ENCODE peak calls at places on chromosomes 1 and 21, in ten cellular contexts. E is A549, D is esophagus muscularis mucosa, V is tibial nerve, A is SK-N-SH, H is ovary, C is transverse colon, U is sigmoid colon, M is K562, G is stomach. I is an unnamed sample.

GRCh38 chr21:45088116-45088515 is 13.7 kb downstream of the ADARB1 start:
- DNase-seq in E (no peak), D (no peak), V (no peak), A (no peak), H (no peak), C (no peak), U (no peak), M (no peak), G (no peak), I (no peak)

GRCh38 chr1:151892190-151892589 is 17.1 kb downstream of the THEM4 start:
- DNase-seq in E (no peak), D (no peak), V (no peak), A (no peak), H (no peak), C (no peak), U (no peak), M (no peak), G (no peak), I (no peak)

GRCh38 chr1:36520056-36520455 is 37.3 kb upstream of the CSF3R start:
- DNase-seq in E (no peak), D (no peak), V (no peak), A (no peak), H (no peak), C (no peak), U (peak), M (no peak), G (no peak), I (no peak)

GRCh38 chr1:3231826-3232225 is 162.8 kb downstream of the PRDM16 start:
- DNase-seq in E (no peak), D (no peak), V (no peak), A (no peak), H (no peak), C (no peak), U (no peak), M (no peak), G (no peak), I (no peak)

GRCh38 chr1:61289232-61289967 is 207.0 kb downstream of the NFIA start:
- DNase-seq in E (no peak), D (no peak), V (no peak), A (no peak), H (no peak), C (no peak), U (no peak), M (no peak), G (no peak), I (no peak)

GRCh38 chr21:37207441-37208009 is 59.6 kb downstream of the VPS26C start:
- DNase-seq in E (no peak), D (no peak), V (no peak), A (peak), H (no peak), C (peak), U (no peak), M (no peak), G (no peak), I (no peak)

GRCh38 chr1:11653616-11654570 is at the start of gene FBXO2:
- DNase-seq in E (no peak), D (no peak), V (no peak), A (peak), H (no peak), C (peak), U (no peak), M (peak), G (peak), I (no peak)

GRCh38 chr1:7493711-7494110 is 277.4 kb upstream of the VAMP3 start:
- DNase-seq in E (no peak), D (no peak), V (no peak), A (peak), H (no peak), C (no peak), U (no peak), M (no peak), G (no peak), I (no peak)

GRCh38 chr1:156675715-156676311 is 1.4 kb downstream of the NES start:
- DNase-seq in E (no peak), D (no peak), V (no peak), A (peak), H (no peak), C (no peak), U (no peak), M (no peak), G (no peak), I (no peak)

GRCh38 chr1:96361961-96362360 is 359.6 kb upstream of the PTBP2 start:
- DNase-seq in E (no peak), D (no peak), V (no peak), A (no peak), H (no peak), C (no peak), U (no peak), M (no peak), G (no peak), I (no peak)

GRCh38 chr1:167328306-167328705 is 107.6 kb downstream of the POU2F1 start:
- DNase-seq in E (no peak), D (no peak), V (no peak), A (no peak), H (no peak), C (no peak), U (no peak), M (no peak), G (no peak), I (no peak)

GRCh38 chr1:183139281-183139942 is 46.7 kb upstream of the LAMC2 start:
- DNase-seq in E (peak), D (no peak), V (no peak), A (no peak), H (no peak), C (no peak), U (no peak), M (no peak), G (no peak), I (no peak)

GRCh38 chr1:12594966-12595838 is 22.8 kb downstream of the DHRS3 start:
- DNase-seq in E (peak), D (peak), V (no peak), A (peak), H (peak), C (peak), U (peak), M (no peak), G (peak), I (peak)

GRCh38 chr1:110214454-110215404 is 4.6 kb downstream of the KCNC4 start:
- DNase-seq in E (no peak), D (no peak), V (no peak), A (peak), H (no peak), C (no peak), U (no peak), M (no peak), G (peak), I (no peak)

GRCh38 chr1:12435639-12436344 is 182.2 kb downstream of the DHRS3 start:
- DNase-seq in E (no peak), D (no peak), V (no peak), A (no peak), H (no peak), C (no peak), U (no peak), M (no peak), G (no peak), I (no peak)

GRCh38 chr1:227428803-227429202 is 110.5 kb upstream of the CDC42BPA start:
- DNase-seq in E (peak), D (no peak), V (no peak), A (no peak), H (no peak), C (peak), U (no peak), M (no peak), G (peak), I (no peak)

GRCh38 chr1:14681182-14681581 is 82.7 kb downstream of the KAZN start:
- DNase-seq in E (no peak), D (no peak), V (no peak), A (no peak), H (no peak), C (no peak), U (no peak), M (no peak), G (no peak), I (no peak)

GRCh38 chr1:212860713-212861581 is 2.9 kb downstream of the FLVCR1 start:
- DNase-seq in E (peak), D (no peak), V (no peak), A (no peak), H (no peak), C (no peak), U (no peak), M (peak), G (no peak), I (no peak)

GRCh38 chr1:194533641-194534040 is 1347.2 kb upstream of the B3GALT2 start:
- DNase-seq in E (peak), D (no peak), V (no peak), A (no peak), H (no peak), C (no peak), U (no peak), M (no peak), G (no peak), I (no peak)

GRCh38 chr1:230163205-230163604 is 96.2 kb downstream of the GALNT2 start:
- DNase-seq in E (no peak), D (no peak), V (no peak), A (no peak), H (no peak), C (no peak), U (peak), M (no peak), G (no peak), I (no peak)

GRCh38 chr1:200838676-200839445 is 33.9 kb upstream of the GPR25 start:
- DNase-seq in E (no peak), D (no peak), V (no peak), A (no peak), H (no peak), C (no peak), U (no peak), M (no peak), G (no peak), I (no peak)

GRCh38 chr1:75074719-75075395 is 59.3 kb upstream of the LHX8 start:
- DNase-seq in E (no peak), D (no peak), V (no peak), A (no peak), H (no peak), C (no peak), U (no peak), M (no peak), G (no peak), I (no peak)

GRCh38 chr1:94617139-94617805 is 75.7 kb upstream of the F3 start:
- DNase-seq in E (no peak), D (no peak), V (no peak), A (no peak), H (no peak), C (no peak), U (no peak), M (no peak), G (no peak), I (no peak)

GRCh38 chr1:78554840-78555239 is 64.1 kb downstream of the PTGFR start:
- DNase-seq in E (no peak), D (no peak), V (no peak), A (no peak), H (no peak), C (no peak), U (no peak), M (no peak), G (no peak), I (no peak)

GRCh38 chr1:28196330-28196729 is 19.8 kb upstream of the PTAFR start:
- DNase-seq in E (no peak), D (no peak), V (no peak), A (no peak), H (no peak), C (no peak), U (no peak), M (peak), G (no peak), I (no peak)

GRCh38 chr1:243912347-243912746 is 62.3 kb upstream of the AKT3 start:
- DNase-seq in E (no peak), D (no peak), V (no peak), A (no peak), H (no peak), C (no peak), U (no peak), M (no peak), G (no peak), I (no peak)

GRCh38 chr1:87513971-87514660 is 185.4 kb downstream of the LMO4 start:
- DNase-seq in E (no peak), D (no peak), V (no peak), A (no peak), H (no peak), C (no peak), U (no peak), M (no peak), G (no peak), I (no peak)

GRCh38 chr21:23955130-23955873 is 1652.0 kb downstream of the MRPL39 start:
- DNase-seq in E (no peak), D (no peak), V (no peak), A (no peak), H (no peak), C (no peak), U (no peak), M (no peak), G (no peak), I (no peak)

GRCh38 chr1:39877231-39877778 is 6.0 kb downstream of the TRIT1 start:
- DNase-seq in E (no peak), D (peak), V (no peak), A (no peak), H (no peak), C (no peak), U (no peak), M (no peak), G (no peak), I (no peak)

GRCh38 chr1:35533596-35533995 is 23.6 kb downstream of the KIAA0319L start:
- DNase-seq in E (no peak), D (no peak), V (no peak), A (no peak), H (no peak), C (no peak), U (no peak), M (peak), G (no peak), I (no peak)

GRCh38 chr1:158145173-158145719 is 35.4 kb upstream of the CD1D start:
- DNase-seq in E (peak), D (no peak), V (peak), A (no peak), H (peak), C (no peak), U (no peak), M (no peak), G (no peak), I (no peak)

GRCh38 chr1:2981388-2981787 is 39.9 kb upstream of the ACTRT2 start:
- DNase-seq in E (no peak), D (no peak), V (no peak), A (no peak), H (no peak), C (no peak), U (peak), M (no peak), G (peak), I (peak)

GRCh38 chr1:107975861-107976260 is 10.9 kb upstream of the VAV3 start:
- DNase-seq in E (no peak), D (no peak), V (no peak), A (no peak), H (no peak), C (no peak), U (no peak), M (no peak), G (no peak), I (no peak)

GRCh38 chr1:84835169-84835568 is 57.8 kb downstream of the LPAR3 start:
- DNase-seq in E (no peak), D (peak), V (no peak), A (no peak), H (no peak), C (no peak), U (no peak), M (no peak), G (no peak), I (no peak)
- TF ChIP-seq EP300 in E (no peak), D (no peak), V (no peak), A (no peak), H (no peak), C (no peak), U (no peak), M (no peak), G (no peak), I (no peak)

GRCh38 chr1:48228156-48228555 is 5.6 kb downstream of the SLC5A9 start:
- DNase-seq in E (peak), D (no peak), V (no peak), A (peak), H (no peak), C (no peak), U (no peak), M (no peak), G (no peak), I (no peak)
- TF ChIP-seq CTCF in E (no peak), D (no peak), V (no peak), A (no peak), H (no peak), C (no peak), U (no peak), M (no peak), G (no peak), I (no peak)

GRCh38 chr1:46613661-46614603 is 2.7 kb downstream of the MOB3C start:
- DNase-seq in E (peak), D (peak), V (peak), A (no peak), H (peak), C (peak), U (peak), M (no peak), G (peak), I (peak)

GRCh38 chr1:46614604-46614984 is 2.0 kb downstream of the MOB3C start:
- DNase-seq in E (no peak), D (no peak), V (no peak), A (no peak), H (no peak), C (no peak), U (peak), M (no peak), G (no peak), I (no peak)

GRCh38 chr1:46612937-46613660 is 3.5 kb downstream of the MOB3C start:
- DNase-seq in E (no peak), D (no peak), V (no peak), A (no peak), H (peak), C (no peak), U (peak), M (no peak), G (no peak), I (no peak)

GRCh38 chr1:46615088-46615487 is 1.5 kb downstream of the MOB3C start:
- DNase-seq in E (no peak), D (no peak), V (no peak), A (no peak), H (no peak), C (no peak), U (no peak), M (no peak), G (no peak), I (no peak)

GRCh38 chr1:46611691-46612221 is 4.9 kb downstream of the MOB3C start:
- DNase-seq in E (peak), D (no peak), V (no peak), A (peak), H (no peak), C (no peak), U (peak), M (no peak), G (no peak), I (no peak)
- TF ChIP-seq EP300 in E (no peak), D (no peak), V (no peak), A (no peak), H (no peak), C (no peak), U (no peak), M (no peak), G (no peak), I (no peak)

GRCh38 chr1:188169971-188170370 is 1341.2 kb downstream of the PLA2G4A start:
- DNase-seq in E (no peak), D (no peak), V (no peak), A (no peak), H (no peak), C (no peak), U (no peak), M (no peak), G (no peak), I (no peak)
- TF ChIP-seq CTCF in E (no peak), D (no peak), V (no peak), A (no peak), H (no peak), C (no peak), U (no peak), M (no peak), G (no peak), I (no peak)

GRCh38 chr1:185846672-185847440 is 112.7 kb downstream of the HMCN1 start:
- DNase-seq in E (no peak), D (no peak), V (no peak), A (no peak), H (no peak), C (no peak), U (no peak), M (no peak), G (no peak), I (no peak)

GRCh38 chr1:185853739-185854138 is 119.5 kb downstream of the HMCN1 start:
- DNase-seq in E (peak), D (no peak), V (no peak), A (no peak), H (no peak), C (no peak), U (no peak), M (no peak), G (no peak), I (no peak)

DNA sequence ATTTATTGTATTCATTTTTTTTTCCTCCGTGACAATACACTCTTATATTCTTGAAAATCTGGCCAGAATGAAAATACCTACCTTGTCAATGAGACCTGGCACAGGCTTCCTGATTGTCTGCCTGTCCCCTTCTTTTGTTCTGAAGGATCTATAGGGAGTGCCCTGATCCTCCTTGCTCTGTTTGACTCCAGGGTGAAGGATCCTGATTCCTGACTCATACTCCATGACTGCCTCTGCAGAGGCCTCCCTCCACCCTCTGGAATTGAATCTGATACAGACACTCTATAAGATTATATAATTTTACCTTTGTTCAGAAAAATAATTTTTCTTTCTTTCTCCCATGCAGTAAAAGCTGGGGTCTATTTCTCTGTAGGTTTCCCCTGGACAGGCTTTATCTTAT is 116.2 kb downstream of the HMCN1 start:
- DNase-seq in E (no peak), D (no peak), V (no peak), A (no peak), H (no peak), C (no peak), U (no peak), M (no peak), G (no peak), I (no peak)
- TF ChIP-seq EP300 in E (no peak), D (no peak), V (no peak), A (no peak), H (no peak), C (no peak), U (no peak), M (no peak), G (no peak), I (no peak)

GRCh38 chr1:155003227-155003765 is 694 bp downstream of the ZBTB7B start:
- DNase-seq in E (peak), D (no peak), V (no peak), A (peak), H (peak), C (peak), U (no peak), M (peak), G (no peak), I (no peak)
- TF ChIP-seq CTCF in E (peak), D (no peak), V (no peak), A (no peak), H (no peak), C (no peak), U (no peak), M (no peak), G (no peak), I (no peak)

GRCh38 chr1:9252999-9253398 is 18.4 kb downstream of the H6PD start:
- DNase-seq in E (no peak), D (no peak), V (no peak), A (peak), H (no peak), C (no peak), U (no peak), M (no peak), G (no peak), I (no peak)
- TF ChIP-seq EP300 in E (no peak), D (no peak), V (no peak), A (no peak), H (no peak), C (no peak), U (no peak), M (no peak), G (no peak), I (no peak)

DNA sequence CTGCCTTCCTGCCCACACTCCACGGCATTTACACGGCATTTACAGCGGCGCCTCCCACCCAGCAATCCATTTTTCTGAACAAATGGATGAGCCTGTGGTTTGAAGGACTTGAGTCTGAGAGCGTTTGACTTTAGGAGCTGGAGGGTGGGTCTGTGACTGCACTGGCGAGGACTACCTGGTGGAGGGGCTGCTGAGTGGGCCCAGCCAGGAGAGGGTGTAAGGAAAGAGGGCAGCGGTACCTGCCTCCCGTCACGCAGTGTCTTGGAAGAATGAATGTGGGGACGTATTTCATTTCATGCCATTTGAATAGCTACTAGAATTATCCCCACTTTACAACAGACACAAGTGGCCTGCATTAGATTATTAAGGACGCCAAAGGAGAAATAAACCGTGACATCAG is 62.9 kb downstream of the B3GALT5 start:
- DNase-seq in E (no peak), D (no peak), V (no peak), A (peak), H (no peak), C (no peak), U (no peak), M (no peak), G (no peak), I (no peak)
- TF ChIP-seq CTCF in E (no peak), D (no peak), V (no peak), A (no peak), H (no peak), C (no peak), U (no peak), M (no peak), G (no peak), I (no peak)

DNA sequence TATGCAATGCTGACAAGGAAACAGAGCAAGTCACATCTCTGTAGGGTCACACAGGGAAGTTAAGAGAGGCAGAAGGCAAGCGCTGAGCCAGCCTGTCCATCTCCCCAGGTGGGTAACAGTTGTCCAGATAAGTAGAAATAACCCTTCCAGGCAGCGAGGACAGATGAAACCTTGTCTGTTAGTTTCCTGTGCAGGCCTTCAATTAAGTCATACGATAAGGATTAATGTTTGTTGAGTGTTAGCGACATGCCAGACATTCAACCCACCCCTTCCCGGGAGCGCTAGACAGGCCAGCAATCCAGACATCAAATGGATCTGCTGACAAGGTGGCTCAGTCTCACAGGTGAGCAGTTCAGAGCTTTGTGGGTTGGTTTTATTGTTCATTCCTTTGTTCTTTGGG is 221.5 kb upstream of the FMN2 start:
- DNase-seq in E (no peak), D (peak), V (no peak), A (peak), H (no peak), C (no peak), U (no peak), M (no peak), G (no peak), I (no peak)
- TF ChIP-seq EP300 in E (no peak), D (no peak), V (no peak), A (peak), H (no peak), C (no peak), U (no peak), M (no peak), G (no peak), I (no peak)

I was measured in suprapubic skin.